ENCODE peak calls at places on chromosome 1, in eight cellular contexts. One of them, this sample, is unnamed.

GRCh38 chr1:2460996-2461751 is 14.9 kb upstream of the PLCH2 start:
- DNase-seq in NCI-H748 treated with DMSO at 0.1 percent for 48 hours: no peak
- DNase-seq in EH: no peak
- DNase-seq in GM04504: no peak
- DNase-seq in DMS79 treated with DMSO at 0.1 percent for 48 hours: no peak
- DNase-seq in fibroblast of the conjunctiva: no peak
- DNase-seq in activated T-helper 1 cell treated with anti-CD3 and anti-CD28 coated beads, Interleukin-12 subunit alpha, Interleukin-12 subunit beta, Interleukin-2, Interleukin-4 antibody, amounts not matched to agents 30 ng/mL and 10 ng/mL and 1 ng/mL, durations not matched to agents 14 hours and 24 hours and 36 hours: no peak
- DNase-seq in HuH-7.5: no peak
- DNase-seq in this sample: no peak

GRCh38 chr1:231678021-231678432 is 51.4 kb downstream of the DISC1 start:
- DNase-seq in NCI-H748 treated with DMSO at 0.1 percent for 48 hours: no peak
- DNase-seq in EH: peak
- DNase-seq in GM04504: no peak
- DNase-seq in DMS79 treated with DMSO at 0.1 percent for 48 hours: no peak
- DNase-seq in fibroblast of the conjunctiva: no peak
- DNase-seq in activated T-helper 1 cell treated with anti-CD3 and anti-CD28 coated beads, Interleukin-12 subunit alpha, Interleukin-12 subunit beta, Interleukin-2, Interleukin-4 antibody, amounts not matched to agents 30 ng/mL and 10 ng/mL and 1 ng/mL, durations not matched to agents 14 hours and 24 hours and 36 hours: no peak
- DNase-seq in HuH-7.5: no peak
- DNase-seq in this sample: no peak

GRCh38 chr1:164588388-164589341 is 29.7 kb downstream of the PBX1 start:
- DNase-seq in NCI-H748 treated with DMSO at 0.1 percent for 48 hours: no peak
- DNase-seq in EH: peak
- DNase-seq in GM04504: no peak
- DNase-seq in DMS79 treated with DMSO at 0.1 percent for 48 hours: peak
- DNase-seq in fibroblast of the conjunctiva: peak
- DNase-seq in activated T-helper 1 cell treated with anti-CD3 and anti-CD28 coated beads, Interleukin-12 subunit alpha, Interleukin-12 subunit beta, Interleukin-2, Interleukin-4 antibody, amounts not matched to agents 30 ng/mL and 10 ng/mL and 1 ng/mL, durations not matched to agents 14 hours and 24 hours and 36 hours: no peak
- DNase-seq in HuH-7.5: no peak
- DNase-seq in this sample: peak

GRCh38 chr1:243393093-243393492 is 137.3 kb downstream of the SDCCAG8 start:
- DNase-seq in NCI-H748 treated with DMSO at 0.1 percent for 48 hours: no peak
- DNase-seq in EH: no peak
- DNase-seq in GM04504: no peak
- DNase-seq in DMS79 treated with DMSO at 0.1 percent for 48 hours: no peak
- DNase-seq in fibroblast of the conjunctiva: no peak
- DNase-seq in activated T-helper 1 cell treated with anti-CD3 and anti-CD28 coated beads, Interleukin-12 subunit alpha, Interleukin-12 subunit beta, Interleukin-2, Interleukin-4 antibody, amounts not matched to agents 30 ng/mL and 10 ng/mL and 1 ng/mL, durations not matched to agents 14 hours and 24 hours and 36 hours: no peak
- DNase-seq in HuH-7.5: no peak
- DNase-seq in this sample: no peak

GRCh38 chr1:93033029-93033428 is 46.1 kb upstream of the MTF2 start:
- DNase-seq in NCI-H748 treated with DMSO at 0.1 percent for 48 hours: no peak
- DNase-seq in EH: no peak
- DNase-seq in GM04504: no peak
- DNase-seq in DMS79 treated with DMSO at 0.1 percent for 48 hours: no peak
- DNase-seq in fibroblast of the conjunctiva: no peak
- DNase-seq in activated T-helper 1 cell treated with anti-CD3 and anti-CD28 coated beads, Interleukin-12 subunit alpha, Interleukin-12 subunit beta, Interleukin-2, Interleukin-4 antibody, amounts not matched to agents 30 ng/mL and 10 ng/mL and 1 ng/mL, durations not matched to agents 14 hours and 24 hours and 36 hours: no peak
- DNase-seq in HuH-7.5: no peak
- DNase-seq in this sample: no peak

GRCh38 chr1:52402860-52403240 is 1.4 kb downstream of the ORC1 start:
- DNase-seq in NCI-H748 treated with DMSO at 0.1 percent for 48 hours: no peak
- DNase-seq in EH: no peak
- DNase-seq in GM04504: no peak
- DNase-seq in DMS79 treated with DMSO at 0.1 percent for 48 hours: no peak
- DNase-seq in fibroblast of the conjunctiva: no peak
- DNase-seq in activated T-helper 1 cell treated with anti-CD3 and anti-CD28 coated beads, Interleukin-12 subunit alpha, Interleukin-12 subunit beta, Interleukin-2, Interleukin-4 antibody, amounts not matched to agents 30 ng/mL and 10 ng/mL and 1 ng/mL, durations not matched to agents 14 hours and 24 hours and 36 hours: no peak
- DNase-seq in HuH-7.5: no peak
- DNase-seq in this sample: no peak

GRCh38 chr1:231872461-231872910 is 245.9 kb downstream of the DISC1 start:
- DNase-seq in NCI-H748 treated with DMSO at 0.1 percent for 48 hours: no peak
- DNase-seq in EH: peak
- DNase-seq in GM04504: peak
- DNase-seq in DMS79 treated with DMSO at 0.1 percent for 48 hours: no peak
- DNase-seq in fibroblast of the conjunctiva: no peak
- DNase-seq in activated T-helper 1 cell treated with anti-CD3 and anti-CD28 coated beads, Interleukin-12 subunit alpha, Interleukin-12 subunit beta, Interleukin-2, Interleukin-4 antibody, amounts not matched to agents 30 ng/mL and 10 ng/mL and 1 ng/mL, durations not matched to agents 14 hours and 24 hours and 36 hours: no peak
- DNase-seq in HuH-7.5: no peak
- DNase-seq in this sample: peak

GRCh38 chr1:38293530-38293929 is 246.9 kb upstream of the POU3F1 start:
- DNase-seq in NCI-H748 treated with DMSO at 0.1 percent for 48 hours: no peak
- DNase-seq in EH: no peak
- DNase-seq in GM04504: no peak
- DNase-seq in DMS79 treated with DMSO at 0.1 percent for 48 hours: no peak
- DNase-seq in fibroblast of the conjunctiva: no peak
- DNase-seq in activated T-helper 1 cell treated with anti-CD3 and anti-CD28 coated beads, Interleukin-12 subunit alpha, Interleukin-12 subunit beta, Interleukin-2, Interleukin-4 antibody, amounts not matched to agents 30 ng/mL and 10 ng/mL and 1 ng/mL, durations not matched to agents 14 hours and 24 hours and 36 hours: no peak
- DNase-seq in HuH-7.5: no peak
- DNase-seq in this sample: no peak

GRCh38 chr1:94038511-94038910 is 82.4 kb downstream of the ABCA4 start:
- DNase-seq in NCI-H748 treated with DMSO at 0.1 percent for 48 hours: no peak
- DNase-seq in EH: peak
- DNase-seq in GM04504: no peak
- DNase-seq in DMS79 treated with DMSO at 0.1 percent for 48 hours: no peak
- DNase-seq in fibroblast of the conjunctiva: no peak
- DNase-seq in activated T-helper 1 cell treated with anti-CD3 and anti-CD28 coated beads, Interleukin-12 subunit alpha, Interleukin-12 subunit beta, Interleukin-2, Interleukin-4 antibody, amounts not matched to agents 30 ng/mL and 10 ng/mL and 1 ng/mL, durations not matched to agents 14 hours and 24 hours and 36 hours: no peak
- DNase-seq in HuH-7.5: no peak
- DNase-seq in this sample: no peak

GRCh38 chr1:206012086-206012859 is 9.1 kb upstream of the RAB7B start:
- DNase-seq in NCI-H748 treated with DMSO at 0.1 percent for 48 hours: no peak
- DNase-seq in EH: no peak
- DNase-seq in GM04504: no peak
- DNase-seq in DMS79 treated with DMSO at 0.1 percent for 48 hours: no peak
- DNase-seq in fibroblast of the conjunctiva: no peak
- DNase-seq in activated T-helper 1 cell treated with anti-CD3 and anti-CD28 coated beads, Interleukin-12 subunit alpha, Interleukin-12 subunit beta, Interleukin-2, Interleukin-4 antibody, amounts not matched to agents 30 ng/mL and 10 ng/mL and 1 ng/mL, durations not matched to agents 14 hours and 24 hours and 36 hours: no peak
- DNase-seq in HuH-7.5: no peak
- DNase-seq in this sample: no peak

GRCh38 chr1:11746092-11746491 is 10.2 kb downstream of the AGTRAP start:
- DNase-seq in NCI-H748 treated with DMSO at 0.1 percent for 48 hours: no peak
- DNase-seq in EH: no peak
- DNase-seq in GM04504: no peak
- DNase-seq in DMS79 treated with DMSO at 0.1 percent for 48 hours: no peak
- DNase-seq in fibroblast of the conjunctiva: no peak
- DNase-seq in activated T-helper 1 cell treated with anti-CD3 and anti-CD28 coated beads, Interleukin-12 subunit alpha, Interleukin-12 subunit beta, Interleukin-2, Interleukin-4 antibody, amounts not matched to agents 30 ng/mL and 10 ng/mL and 1 ng/mL, durations not matched to agents 14 hours and 24 hours and 36 hours: no peak
- DNase-seq in HuH-7.5: no peak
- DNase-seq in this sample: no peak

GRCh38 chr1:53783056-53783455 is 44.1 kb upstream of the GLIS1 start:
- DNase-seq in NCI-H748 treated with DMSO at 0.1 percent for 48 hours: no peak
- DNase-seq in EH: peak
- DNase-seq in GM04504: no peak
- DNase-seq in DMS79 treated with DMSO at 0.1 percent for 48 hours: no peak
- DNase-seq in fibroblast of the conjunctiva: no peak
- DNase-seq in activated T-helper 1 cell treated with anti-CD3 and anti-CD28 coated beads, Interleukin-12 subunit alpha, Interleukin-12 subunit beta, Interleukin-2, Interleukin-4 antibody, amounts not matched to agents 30 ng/mL and 10 ng/mL and 1 ng/mL, durations not matched to agents 14 hours and 24 hours and 36 hours: peak
- DNase-seq in HuH-7.5: no peak
- DNase-seq in this sample: no peak

GRCh38 chr1:23483327-23484252 is at the start of gene ASAP3:
- DNase-seq in NCI-H748 treated with DMSO at 0.1 percent for 48 hours: no peak
- DNase-seq in EH: peak
- DNase-seq in GM04504: no peak
- DNase-seq in DMS79 treated with DMSO at 0.1 percent for 48 hours: peak
- DNase-seq in fibroblast of the conjunctiva: peak
- DNase-seq in activated T-helper 1 cell treated with anti-CD3 and anti-CD28 coated beads, Interleukin-12 subunit alpha, Interleukin-12 subunit beta, Interleukin-2, Interleukin-4 antibody, amounts not matched to agents 30 ng/mL and 10 ng/mL and 1 ng/mL, durations not matched to agents 14 hours and 24 hours and 36 hours: no peak
- DNase-seq in HuH-7.5: peak
- DNase-seq in this sample: peak

GRCh38 chr1:85074365-85074964 is 26.2 kb upstream of the MCOLN3 start:
- DNase-seq in NCI-H748 treated with DMSO at 0.1 percent for 48 hours: no peak
- DNase-seq in EH: no peak
- DNase-seq in GM04504: no peak
- DNase-seq in DMS79 treated with DMSO at 0.1 percent for 48 hours: no peak
- DNase-seq in fibroblast of the conjunctiva: no peak
- DNase-seq in activated T-helper 1 cell treated with anti-CD3 and anti-CD28 coated beads, Interleukin-12 subunit alpha, Interleukin-12 subunit beta, Interleukin-2, Interleukin-4 antibody, amounts not matched to agents 30 ng/mL and 10 ng/mL and 1 ng/mL, durations not matched to agents 14 hours and 24 hours and 36 hours: no peak
- DNase-seq in HuH-7.5: no peak
- DNase-seq in this sample: no peak

GRCh38 chr1:37945743-37946702 is 830 bp downstream of the INPP5B start:
- DNase-seq in NCI-H748 treated with DMSO at 0.1 percent for 48 hours: no peak
- DNase-seq in EH: peak
- DNase-seq in GM04504: peak
- DNase-seq in DMS79 treated with DMSO at 0.1 percent for 48 hours: no peak
- DNase-seq in fibroblast of the conjunctiva: peak
- DNase-seq in activated T-helper 1 cell treated with anti-CD3 and anti-CD28 coated beads, Interleukin-12 subunit alpha, Interleukin-12 subunit beta, Interleukin-2, Interleukin-4 antibody, amounts not matched to agents 30 ng/mL and 10 ng/mL and 1 ng/mL, durations not matched to agents 14 hours and 24 hours and 36 hours: no peak
- DNase-seq in HuH-7.5: no peak
- DNase-seq in this sample: peak

GRCh38 chr1:178931843-178932551 is 61.1 kb upstream of the ANGPTL1 start:
- DNase-seq in NCI-H748 treated with DMSO at 0.1 percent for 48 hours: no peak
- DNase-seq in EH: peak
- DNase-seq in GM04504: peak
- DNase-seq in DMS79 treated with DMSO at 0.1 percent for 48 hours: no peak
- DNase-seq in fibroblast of the conjunctiva: peak
- DNase-seq in activated T-helper 1 cell treated with anti-CD3 and anti-CD28 coated beads, Interleukin-12 subunit alpha, Interleukin-12 subunit beta, Interleukin-2, Interleukin-4 antibody, amounts not matched to agents 30 ng/mL and 10 ng/mL and 1 ng/mL, durations not matched to agents 14 hours and 24 hours and 36 hours: no peak
- DNase-seq in HuH-7.5: no peak
- DNase-seq in this sample: peak

GRCh38 chr1:151311589-151312331 is 15.5 kb downstream of the PI4KB start:
- DNase-seq in NCI-H748 treated with DMSO at 0.1 percent for 48 hours: no peak
- DNase-seq in EH: peak
- DNase-seq in GM04504: peak
- DNase-seq in DMS79 treated with DMSO at 0.1 percent for 48 hours: no peak
- DNase-seq in fibroblast of the conjunctiva: peak
- DNase-seq in activated T-helper 1 cell treated with anti-CD3 and anti-CD28 coated beads, Interleukin-12 subunit alpha, Interleukin-12 subunit beta, Interleukin-2, Interleukin-4 antibody, amounts not matched to agents 30 ng/mL and 10 ng/mL and 1 ng/mL, durations not matched to agents 14 hours and 24 hours and 36 hours: peak
- DNase-seq in HuH-7.5: peak
- DNase-seq in this sample: peak

GRCh38 chr1:221961532-221962292 is 219.8 kb upstream of the DUSP10 start:
- DNase-seq in NCI-H748 treated with DMSO at 0.1 percent for 48 hours: no peak
- DNase-seq in EH: peak
- DNase-seq in GM04504: peak
- DNase-seq in DMS79 treated with DMSO at 0.1 percent for 48 hours: no peak
- DNase-seq in fibroblast of the conjunctiva: peak
- DNase-seq in activated T-helper 1 cell treated with anti-CD3 and anti-CD28 coated beads, Interleukin-12 subunit alpha, Interleukin-12 subunit beta, Interleukin-2, Interleukin-4 antibody, amounts not matched to agents 30 ng/mL and 10 ng/mL and 1 ng/mL, durations not matched to agents 14 hours and 24 hours and 36 hours: peak
- DNase-seq in HuH-7.5: no peak
- DNase-seq in this sample: peak

GRCh38 chr1:34013958-34014737 is 150.3 kb downstream of the HMGB4 start:
- DNase-seq in NCI-H748 treated with DMSO at 0.1 percent for 48 hours: no peak
- DNase-seq in EH: peak
- DNase-seq in GM04504: no peak
- DNase-seq in DMS79 treated with DMSO at 0.1 percent for 48 hours: peak
- DNase-seq in fibroblast of the conjunctiva: no peak
- DNase-seq in activated T-helper 1 cell treated with anti-CD3 and anti-CD28 coated beads, Interleukin-12 subunit alpha, Interleukin-12 subunit beta, Interleukin-2, Interleukin-4 antibody, amounts not matched to agents 30 ng/mL and 10 ng/mL and 1 ng/mL, durations not matched to agents 14 hours and 24 hours and 36 hours: no peak
- DNase-seq in HuH-7.5: peak
- DNase-seq in this sample: no peak

GRCh38 chr1:182442333-182442732 is 7.6 kb upstream of the RGSL1 start:
- DNase-seq in NCI-H748 treated with DMSO at 0.1 percent for 48 hours: no peak
- DNase-seq in EH: no peak
- DNase-seq in GM04504: no peak
- DNase-seq in DMS79 treated with DMSO at 0.1 percent for 48 hours: no peak
- DNase-seq in fibroblast of the conjunctiva: no peak
- DNase-seq in activated T-helper 1 cell treated with anti-CD3 and anti-CD28 coated beads, Interleukin-12 subunit alpha, Interleukin-12 subunit beta, Interleukin-2, Interleukin-4 antibody, amounts not matched to agents 30 ng/mL and 10 ng/mL and 1 ng/mL, durations not matched to agents 14 hours and 24 hours and 36 hours: no peak
- DNase-seq in HuH-7.5: no peak
- DNase-seq in this sample: no peak

GRCh38 chr1:10968411-10968826 is 44.0 kb upstream of the TARDBP start:
- DNase-seq in NCI-H748 treated with DMSO at 0.1 percent for 48 hours: peak
- DNase-seq in EH: no peak
- DNase-seq in GM04504: no peak
- DNase-seq in DMS79 treated with DMSO at 0.1 percent for 48 hours: peak
- DNase-seq in fibroblast of the conjunctiva: no peak
- DNase-seq in activated T-helper 1 cell treated with anti-CD3 and anti-CD28 coated beads, Interleukin-12 subunit alpha, Interleukin-12 subunit beta, Interleukin-2, Interleukin-4 antibody, amounts not matched to agents 30 ng/mL and 10 ng/mL and 1 ng/mL, durations not matched to agents 14 hours and 24 hours and 36 hours: no peak
- DNase-seq in HuH-7.5: no peak
- DNase-seq in this sample: no peak

GRCh38 chr1:99481391-99481996 is 164.4 kb upstream of the PALMD start:
- DNase-seq in NCI-H748 treated with DMSO at 0.1 percent for 48 hours: peak
- DNase-seq in EH: peak
- DNase-seq in GM04504: peak
- DNase-seq in DMS79 treated with DMSO at 0.1 percent for 48 hours: peak
- DNase-seq in fibroblast of the conjunctiva: peak
- DNase-seq in activated T-helper 1 cell treated with anti-CD3 and anti-CD28 coated beads, Interleukin-12 subunit alpha, Interleukin-12 subunit beta, Interleukin-2, Interleukin-4 antibody, amounts not matched to agents 30 ng/mL and 10 ng/mL and 1 ng/mL, durations not matched to agents 14 hours and 24 hours and 36 hours: no peak
- DNase-seq in HuH-7.5: no peak
- DNase-seq in this sample: peak

GRCh38 chr1:89306273-89306672 is 33.6 kb upstream of the GBP5 start:
- DNase-seq in NCI-H748 treated with DMSO at 0.1 percent for 48 hours: no peak
- DNase-seq in EH: no peak
- DNase-seq in GM04504: no peak
- DNase-seq in DMS79 treated with DMSO at 0.1 percent for 48 hours: no peak
- DNase-seq in fibroblast of the conjunctiva: no peak
- DNase-seq in activated T-helper 1 cell treated with anti-CD3 and anti-CD28 coated beads, Interleukin-12 subunit alpha, Interleukin-12 subunit beta, Interleukin-2, Interleukin-4 antibody, amounts not matched to agents 30 ng/mL and 10 ng/mL and 1 ng/mL, durations not matched to agents 14 hours and 24 hours and 36 hours: no peak
- DNase-seq in HuH-7.5: no peak
- DNase-seq in this sample: no peak

GRCh38 chr1:25433389-25434186 is 2.9 kb downstream of the MACO1 start:
- DNase-seq in NCI-H748 treated with DMSO at 0.1 percent for 48 hours: no peak
- DNase-seq in EH: no peak
- DNase-seq in GM04504: no peak
- DNase-seq in DMS79 treated with DMSO at 0.1 percent for 48 hours: no peak
- DNase-seq in fibroblast of the conjunctiva: no peak
- DNase-seq in activated T-helper 1 cell treated with anti-CD3 and anti-CD28 coated beads, Interleukin-12 subunit alpha, Interleukin-12 subunit beta, Interleukin-2, Interleukin-4 antibody, amounts not matched to agents 30 ng/mL and 10 ng/mL and 1 ng/mL, durations not matched to agents 14 hours and 24 hours and 36 hours: no peak
- DNase-seq in HuH-7.5: no peak
- DNase-seq in this sample: no peak

This sample was measured in fibroblast of gingiva.